ENCODE peak calls at places on chromosomes 13 and 19, in six cellular contexts. B is A549, N is stomach, T is transverse colon, I is HCT116, U is IMR-90. O is an unnamed sample.

GRCh38 chr13:107144432-107144831 is 576.5 kb upstream of the ARGLU1 start:
- DNase-seq in U (peak; percentile 27), B (no peak), I (no peak), N (no peak), T (no peak), O (no peak)

GRCh38 chr19:28516415-28516872 is 696.5 kb downstream of the UQCRFS1 start:
- DNase-seq in B (no peak), U (no peak), N (no peak), I (no peak), T (no peak), O (no peak)

GRCh38 chr19:33427801-33428626 is 54.5 kb downstream of the CEBPG start:
- DNase-seq in T (no peak), U (no peak), N (no peak), I (no peak), B (no peak), O (no peak)

GRCh38 chr19:56294557-56294956 is 20.1 kb downstream of the ZSCAN5A start:
- DNase-seq in T (no peak), U (peak; percentile 15), B (no peak), N (no peak), I (no peak), O (no peak)

GRCh38 chr13:111033172-111034133 is 81.7 kb upstream of the ARHGEF7 start:
- DNase-seq in T (no peak), N (no peak), B (no peak), U (no peak), I (no peak), O (no peak)

GRCh38 chr13:102571075-102571474 is 25.7 kb upstream of the TPP2 start:
- DNase-seq in I (no peak), U (no peak), B (no peak), T (no peak), N (no peak), O (no peak)

GRCh38 chr13:59677966-59678814 is 485.5 kb downstream of the DIAPH3 start:
- DNase-seq in T (no peak), B (peak; percentile 41), I (peak; percentile 29), U (peak; percentile 72), N (no peak), O (no peak)

GRCh38 chr19:4971424-4971793 is 2.5 kb downstream of the KDM4B start:
- DNase-seq in I (no peak), B (no peak), N (peak; percentile 38), T (peak; percentile 65), U (no peak), O (no peak)

DNA sequence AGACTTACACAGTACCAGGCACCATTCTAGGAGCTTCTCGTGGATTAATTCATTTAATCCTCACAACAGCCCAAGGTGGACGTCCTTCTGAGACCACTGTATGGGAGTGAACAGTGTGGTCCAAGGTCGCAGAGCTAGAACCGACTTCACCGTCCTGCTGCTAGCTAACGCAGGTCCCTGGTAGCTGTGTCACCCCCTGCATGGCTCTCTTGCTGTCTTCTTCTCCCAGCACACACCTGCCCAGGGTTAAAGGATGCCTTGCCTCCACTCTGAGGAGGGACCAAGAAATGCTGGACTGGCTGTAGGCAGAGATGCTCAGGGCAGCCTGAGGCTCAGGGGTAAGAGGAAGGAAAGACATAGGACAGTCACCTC is 3.0 kb downstream of the AKT2 start:
- DNase-seq in T (no peak), U (no peak), N (no peak), B (no peak), I (no peak), O (no peak)
- H3K4me1 ChIP-seq in T (peaks cover 66% of the 10 kb centered on the region), U (peaks cover 33% of the 10 kb centered on the region), N (peaks cover 79% of the 10 kb centered on the region), B (peaks cover 17% of the 10 kb centered on the region), I (peaks cover 18% of the 10 kb centered on the region), O (peaks cover 79% of the 10 kb centered on the region)

GRCh38 chr19:49407079-49407478 is 16.2 kb downstream of the PTH2 start:
- DNase-seq in B (no peak), T (no peak), N (no peak), U (no peak), I (no peak), O (no peak)

GRCh38 chr19:49409441-49410029 is 13.7 kb downstream of the PTH2 start:
- DNase-seq in U (no peak), B (no peak), T (no peak), N (no peak), I (no peak), O (no peak)

GRCh38 chr19:49411681-49412321 is 11.4 kb downstream of the PTH2 start:
- DNase-seq in U (no peak), N (no peak), B (no peak), I (no peak), T (no peak), O (no peak)

GRCh38 chr19:49407482-49408015 is 15.7 kb downstream of the PTH2 start:
- DNase-seq in T (no peak), N (no peak), B (no peak), I (no peak), U (no peak), O (no peak)

DNA sequence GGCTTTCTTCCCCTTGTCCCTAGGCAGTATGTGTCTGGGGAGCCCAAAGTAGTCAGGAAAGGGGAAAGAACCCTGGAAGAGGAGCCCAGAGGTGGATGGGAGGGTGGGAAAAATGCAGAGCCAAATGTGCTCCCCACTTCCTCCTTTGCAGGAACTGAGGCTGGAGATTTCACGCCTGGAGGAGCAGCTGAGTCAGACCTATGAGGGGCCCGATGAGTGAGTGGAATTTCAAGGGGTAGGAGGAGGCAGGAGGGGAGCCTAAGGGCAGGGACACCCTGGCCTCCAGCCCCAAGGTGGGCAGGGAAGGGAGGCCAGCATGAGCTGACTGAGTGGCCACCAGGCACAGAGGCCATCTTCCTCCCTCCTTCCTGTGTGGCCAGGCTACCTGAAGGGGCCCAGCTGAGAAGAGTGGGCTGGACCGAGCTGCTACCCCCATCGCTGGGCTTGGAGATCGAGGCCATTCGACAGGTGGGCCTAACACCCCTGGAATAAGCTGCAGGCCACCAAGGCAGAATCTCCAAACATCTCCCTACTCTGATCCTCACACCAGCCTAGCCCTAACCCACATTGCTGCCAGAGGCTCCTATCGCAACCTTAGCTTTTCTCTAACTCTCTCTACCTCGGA is 14.3 kb downstream of the PTH2 start:
- DNase-seq in I (no peak), U (no peak), T (no peak), N (no peak), B (no peak), O (no peak)
- H3K4me3 ChIP-seq in I (no peak overlapping the region), U (no peak overlapping the region), T (no peak overlapping the region), N (no peak overlapping the region), B (no peak overlapping the region), O (no peak overlapping the region)

DNA sequence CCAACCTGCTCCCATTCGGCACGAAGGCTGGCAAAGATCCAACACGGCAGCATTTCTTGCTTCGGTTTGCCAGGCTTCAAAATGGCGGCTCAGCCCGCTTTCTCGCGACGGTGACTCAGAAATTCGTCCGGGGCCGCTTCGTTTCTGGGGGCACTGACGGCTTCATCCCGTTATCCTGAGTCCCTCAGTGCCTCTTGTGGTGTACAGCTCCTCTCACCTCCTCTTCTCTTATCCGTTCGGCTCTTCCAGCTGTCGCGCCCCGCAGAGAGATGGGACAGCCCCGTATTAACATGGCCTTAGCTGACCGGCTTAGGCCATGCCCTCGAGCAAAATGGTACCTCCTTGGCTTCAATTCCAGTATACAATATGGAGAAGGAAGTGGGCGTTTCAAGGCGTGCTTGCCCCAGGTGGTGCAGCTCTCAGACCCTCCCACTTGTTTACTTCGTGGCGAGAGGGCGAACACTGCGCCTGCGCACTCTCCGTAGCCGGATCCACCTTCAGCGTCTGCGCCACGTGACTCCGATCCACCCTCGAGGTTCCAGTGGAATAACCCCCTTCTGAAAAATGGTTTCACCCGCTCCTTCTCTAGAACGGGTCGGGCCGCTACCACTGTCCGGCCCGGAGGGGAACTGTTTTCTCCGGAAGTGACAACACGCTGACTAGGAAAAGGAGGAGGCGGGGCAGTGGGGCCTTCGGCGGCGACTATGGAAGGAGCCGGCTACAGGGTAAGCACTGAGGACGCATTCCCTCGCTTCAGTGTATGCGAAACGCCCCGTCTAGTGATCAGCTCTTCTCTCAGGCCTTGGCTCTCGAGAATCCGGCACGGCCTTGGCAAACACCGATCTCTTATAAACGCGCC is at the start of the genes AKT1S1 and TBC1D17:
- DNase-seq in B (peak; percentile 100), N (peak; percentile 99), I (peak; percentile 100), U (peak; percentile 100), T (peak; percentile 99), O (peak; percentile 99)
- TF ChIP-seq POLR2A in B (peak; percentile 70), N (peak; percentile 59), I (peak; percentile 26), U (peak; percentile 94), T (peak; percentile 91), O (peak; percentile 58)

GRCh38 chr13:40580566-40581276 is 85.7 kb downstream of the FOXO1 start:
- DNase-seq in B (no peak), U (no peak), T (no peak), N (peak; percentile 56), I (no peak), O (no peak)
- H3K4me1 ChIP-seq in B (no peaks in the 10 kb centered on the region), U (no peaks in the 10 kb centered on the region), T (peaks cover 16% of the 10 kb centered on the region), N (peaks cover 19% of the 10 kb centered on the region), I (no peaks in the 10 kb centered on the region), O (peaks cover 71% of the 10 kb centered on the region)

GRCh38 chr19:14494451-14494850 is 1.5 kb downstream of the GIPC1 start:
- DNase-seq in B (no peak), U (no peak), N (no peak), I (no peak), T (no peak), O (no peak)
- H3K4me3 ChIP-seq in B (peak overlapping the region; percentile 68), U (peak overlapping the region; percentile 100), N (peak overlapping the region; percentile 77), I (peak overlapping the region; percentile 78), T (peak overlapping the region; percentile 93), O (no peak overlapping the region)

GRCh38 chr19:51884713-51885112 is 3.0 kb downstream of the ZNF577 start:
- DNase-seq in T (no peak), N (no peak), B (no peak), U (no peak), I (no peak), O (no peak)

GRCh38 chr19:51882518-51882917 is 5.2 kb downstream of the ZNF577 start:
- DNase-seq in N (no peak), B (no peak), U (no peak), T (no peak), I (no peak), O (no peak)

GRCh38 chr19:51889934-51890333 is 2.2 kb upstream of the ZNF577 start:
- DNase-seq in T (no peak), B (no peak), U (no peak), N (no peak), I (no peak), O (no peak)

GRCh38 chr19:51891193-51891747 is 3.5 kb upstream of the ZNF577 start:
- DNase-seq in I (no peak), B (no peak), U (no peak), T (no peak), N (no peak), O (no peak)

GRCh38 chr19:51887522-51888498 is at the start of gene ZNF577:
- DNase-seq in I (no peak), T (peak; percentile 92), B (no peak), U (peak; percentile 93), N (peak; percentile 86), O (peak; percentile 94)
- TF ChIP-seq POLR2A in I (no peak), T (no peak), B (no peak), U (peak; percentile 37), N (no peak), O (no peak)